ENCODE peak calls at places on chromosomes 16 and 17, in five cellular contexts. N is transverse colon, Q is A549, E is body of pancreas, G is tibial nerve. O is an unnamed sample.

GRCh38 chr17:49512296-49513043 is 17.4 kb downstream of the NGFR start:
- DNase-seq in N (no peak), Q (no peak), E (no peak), G (no peak), O (no peak)

GRCh38 chr16:85969159-85969558 is 70.2 kb downstream of the IRF8 start:
- DNase-seq in Q (no peak), E (no peak), G (no peak), N (no peak), O (no peak)

GRCh38 chr16:23566724-23567123 is 9.2 kb downstream of the UBFD1 start:
- DNase-seq in E (no peak), G (no peak), Q (no peak), N (no peak), O (no peak)

GRCh38 chr17:2542056-2542455 is 30.4 kb upstream of the METTL16 start:
- DNase-seq in G (no peak), E (no peak), N (no peak), Q (no peak), O (no peak)

GRCh38 chr17:956905-957304 is 22.7 kb downstream of the NXN start:
- DNase-seq in G (no peak), N (no peak), E (no peak), Q (peak; percentile 70), O (peak; percentile 68)

GRCh38 chr16:2663553-2664521 is 18.5 kb upstream of the KCTD5 start:
- DNase-seq in E (peak; percentile 37), N (peak; percentile 54), Q (no peak), G (no peak), O (no peak)

GRCh38 chr17:12693640-12694039 is 27.9 kb downstream of the MYOCD start:
- DNase-seq in Q (no peak), N (no peak), E (no peak), G (no peak), O (no peak)

GRCh38 chr17:29412780-29413565 is 22.8 kb downstream of the TAOK1 start:
- DNase-seq in E (no peak), G (no peak), N (no peak), Q (no peak), O (no peak)

GRCh38 chr17:71846561-71846960 is 274.3 kb upstream of the SOX9 start:
- DNase-seq in N (no peak), E (no peak), Q (no peak), G (no peak), O (no peak)

GRCh38 chr16:81610144-81610842 is 165.7 kb downstream of the CMIP start:
- DNase-seq in N (peak; percentile 57), G (peak; percentile 73), E (peak; percentile 45), Q (no peak), O (peak; percentile 83)

GRCh38 chr17:27355419-27355818 is 61.5 kb downstream of the WSB1 start:
- DNase-seq in E (no peak), Q (no peak), G (no peak), N (no peak), O (no peak)

GRCh38 chr17:78170692-78171590 is 2.6 kb downstream of the SYNGR2 start:
- DNase-seq in Q (no peak), G (no peak), N (no peak), E (no peak), O (no peak)
- H3K27ac ChIP-seq in Q (no peak overlapping the region), G (no peak overlapping the region), N (peak overlapping the region; percentile 95), E (peak overlapping the region; percentile 27), O (no peak overlapping the region)

DNA sequence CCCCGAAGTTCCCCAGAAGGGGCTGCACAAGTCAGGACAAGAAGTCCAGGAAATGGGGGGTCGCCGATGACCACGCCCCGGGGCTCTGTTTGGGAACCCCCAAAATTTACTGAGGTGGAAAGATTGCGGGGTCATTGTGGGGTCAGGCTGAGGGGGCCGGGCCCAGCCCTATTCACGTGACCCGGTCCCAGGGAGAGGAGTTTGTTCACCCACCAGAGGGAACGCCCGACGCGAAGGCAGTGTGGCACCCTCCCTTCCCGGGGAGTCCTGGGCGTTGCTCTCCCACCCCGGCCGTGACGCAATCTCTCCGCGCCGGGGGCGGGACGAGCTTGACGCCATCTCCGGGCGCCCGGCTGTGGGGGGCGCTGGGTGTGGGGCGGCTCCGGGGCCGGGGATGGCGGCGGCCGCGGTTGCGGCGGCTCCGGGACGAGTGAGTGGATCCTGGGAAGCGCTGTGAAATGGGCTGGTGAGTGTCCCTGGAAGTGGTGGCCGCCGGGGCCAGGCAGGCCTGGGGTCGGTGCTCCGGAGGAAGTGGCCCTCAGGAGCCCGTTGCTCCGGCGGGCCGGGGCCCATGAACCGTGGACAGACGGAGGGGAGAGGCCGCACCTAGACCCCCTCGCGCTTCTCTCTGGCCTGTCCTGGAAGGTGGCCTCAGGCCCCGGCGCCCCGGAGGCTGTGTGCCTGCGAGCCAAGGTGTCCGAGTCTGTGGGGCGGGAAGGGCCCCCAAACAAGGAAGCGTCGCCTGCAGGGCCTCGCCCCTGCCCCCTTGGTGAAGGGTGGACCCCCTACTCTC is at the start of gene ATXN1L:
- DNase-seq in Q (peak; percentile 94), N (peak; percentile 95), G (peak; percentile 82), E (peak; percentile 92), O (peak; percentile 87)
- TF ChIP-seq POLR2A in Q (peak; percentile 92), N (peak; percentile 90), G (peak; percentile 56), E (peak; percentile 92), O (peak; percentile 90)

GRCh38 chr17:42405963-42406495 is 17.0 kb downstream of the CAVIN1 start:
- DNase-seq in E (peak; percentile 85), Q (peak; percentile 82), N (peak; percentile 87), G (peak; percentile 87), O (peak; percentile 90)
- H3K27ac ChIP-seq in E (peak overlapping the region; percentile 28), Q (peak overlapping the region; percentile 84), N (peak overlapping the region; percentile 72), G (peak overlapping the region; percentile 84), O (peak overlapping the region; percentile 91)

GRCh38 chr16:67726106-67727034 is 7.3 kb upstream of the GFOD2 start:
- DNase-seq in E (no peak), G (no peak), N (no peak), Q (no peak), O (no peak)
- TF ChIP-seq POLR2A in E (no peak), G (no peak), N (no peak), Q (no peak), O (no peak)

GRCh38 chr16:88619859-88620655 is 18.3 kb upstream of the IL17C start:
- DNase-seq in Q (no peak), E (peak; percentile 38), G (no peak), N (peak; percentile 47), O (no peak)

GRCh38 chr16:88618956-88619667 is 19.3 kb upstream of the IL17C start:
- DNase-seq in Q (no peak), E (no peak), G (no peak), N (no peak), O (no peak)

GRCh38 chr16:88617268-88618031 is 20.9 kb upstream of the IL17C start:
- DNase-seq in G (no peak), N (peak; percentile 53), E (no peak), Q (no peak), O (no peak)

GRCh38 chr16:88616736-88617135 is 21.6 kb upstream of the IL17C start:
- DNase-seq in G (no peak), N (no peak), Q (no peak), E (no peak), O (no peak)

DNA sequence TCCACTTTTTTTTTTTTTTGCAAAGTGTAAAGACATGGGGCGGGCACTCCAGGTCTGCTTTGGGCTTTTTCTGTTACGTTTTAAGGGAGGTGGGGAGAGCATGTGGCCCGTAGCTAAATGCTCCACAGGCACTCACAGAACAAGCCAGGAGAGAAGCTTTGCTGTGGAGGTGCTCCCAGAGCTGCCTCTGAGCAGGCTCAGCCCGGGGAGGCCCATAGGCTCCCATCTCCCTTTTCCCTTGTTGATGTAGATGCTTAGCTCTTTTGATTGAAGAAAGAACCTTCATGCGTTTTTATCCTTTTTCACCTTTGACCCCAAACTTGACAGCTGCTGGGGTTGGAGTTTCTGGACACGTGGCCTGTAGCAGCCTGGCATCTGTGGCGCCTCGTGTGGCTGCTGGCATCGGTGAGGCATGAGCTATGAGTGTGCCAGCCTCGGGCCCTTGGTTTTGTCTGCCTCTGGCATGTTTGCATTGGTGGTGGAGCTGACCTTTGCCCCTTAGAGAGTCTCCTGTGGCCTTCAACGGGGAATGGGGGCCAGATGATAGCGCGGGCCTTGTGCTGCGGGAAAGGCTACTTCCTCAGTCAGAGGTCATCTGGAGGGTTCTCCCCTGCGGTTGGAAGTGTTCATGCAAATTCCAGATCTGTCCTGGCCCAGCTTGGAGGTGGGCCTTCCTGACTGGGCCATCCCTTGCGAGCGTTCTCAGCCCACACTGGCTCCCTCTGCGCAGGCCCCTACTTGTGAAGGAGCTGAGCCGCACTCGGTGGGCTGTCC is 20.0 kb upstream of the IL17C start:
- DNase-seq in Q (no peak), E (peak; percentile 51), N (no peak), G (no peak), O (no peak)
- H3K27ac ChIP-seq in Q (no peak overlapping the region), E (peak overlapping the region; percentile 26), N (peak overlapping the region; percentile 80), G (no peak overlapping the region), O (no peak overlapping the region)

GRCh38 chr17:40548982-40549680 is 16.1 kb downstream of the CCR7 start:
- DNase-seq in Q (peak; percentile 99), E (peak; percentile 50), G (peak; percentile 63), N (peak; percentile 40), O (peak; percentile 70)
- TF ChIP-seq POLR2A in Q (no peak), E (no peak), G (no peak), N (no peak), O (no peak)

DNA sequence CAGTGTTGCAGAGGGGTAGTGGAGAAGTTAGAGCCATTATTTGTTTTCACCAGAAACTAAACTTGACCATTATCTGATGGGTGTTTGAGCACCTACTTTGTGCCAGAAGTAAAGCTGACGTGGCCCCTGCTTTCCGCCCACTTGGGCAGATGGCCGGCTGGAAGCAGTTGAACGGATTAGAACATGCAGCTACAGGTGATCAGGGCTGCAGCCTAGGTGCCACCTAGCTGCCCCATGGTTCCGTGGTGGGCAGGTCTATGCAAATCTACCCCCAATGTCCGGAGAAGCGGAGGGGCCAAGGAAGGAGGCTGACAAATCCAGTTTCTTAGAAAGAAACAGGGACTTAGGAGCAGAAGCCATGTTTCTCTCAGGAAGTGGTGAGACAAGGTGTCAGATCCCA is 62.7 kb downstream of the B9D1 start:
- DNase-seq in Q (no peak), G (no peak), N (no peak), E (no peak), O (no peak)
- H3K27ac ChIP-seq in Q (no peak overlapping the region), G (no peak overlapping the region), N (no peak overlapping the region), E (no peak overlapping the region), O (no peak overlapping the region)